ENCODE peak calls at places on chromosomes 11 and 22, in eight cellular contexts. R is spleen, S is uterus, Y is HCT116, E is ovary, D is Peyer's patch, P is adrenal gland, F is right lobe of liver. Z is an unnamed sample. For H3K36me3, the result is how much of the 10 kb centered on the place peaks cover.

GRCh38 chr11:117834838-117835443 is 10.4 kb upstream of the FXYD2 start:
- DNase-seq in R (no peak), S (no peak), Y (no peak), E (no peak), D (peak), P (no peak), F (no peak), Z (peak)

GRCh38 chr11:26575946-26576345 is 3.9 kb upstream of the MUC15 start:
- DNase-seq in R (no peak), S (no peak), Y (no peak), E (no peak), D (no peak), P (no peak), F (no peak), Z (no peak)

GRCh38 chr11:109789911-109790310 is 303.3 kb upstream of the ZC3H12C start:
- DNase-seq in R (no peak), S (no peak), Y (no peak), E (no peak), D (no peak), P (no peak), F (no peak), Z (no peak)

GRCh38 chr11:1126491-1126926 is 31.2 kb upstream of the MUC5AC start:
- DNase-seq in R (no peak), S (no peak), Y (no peak), E (no peak), D (no peak), P (no peak), F (no peak), Z (peak)

GRCh38 chr11:2741377-2742131 is 41.8 kb upstream of the KCNQ1OT1 start:
- DNase-seq in R (peak), S (peak), Y (no peak), E (peak), D (no peak), P (peak), F (peak), Z (peak)

GRCh38 chr11:66727282-66727882 is 1.6 kb downstream of the SPTBN2 start:
- DNase-seq in R (no peak), S (peak), Y (no peak), E (no peak), D (no peak), P (peak), F (peak), Z (peak)

GRCh38 chr11:2797181-2797711 is 88.3 kb downstream of the CDKN1C start:
- DNase-seq in R (peak), S (peak), Y (no peak), E (no peak), D (no peak), P (peak), F (peak), Z (peak)

GRCh38 chr22:46267431-46268279 is at the start of gene TTC38:
- DNase-seq in R (peak), S (peak), Y (peak), E (peak), D (peak), P (peak), F (peak), Z (peak)

GRCh38 chr11:10694481-10695239 is 1.1 kb upstream of the IRAG1 start:
- DNase-seq in R (no peak), S (no peak), Y (no peak), E (no peak), D (no peak), P (no peak), F (no peak), Z (no peak)

GRCh38 chr22:40332319-40332781 is 13.9 kb upstream of the ADSL start:
- DNase-seq in R (no peak), S (no peak), Y (no peak), E (no peak), D (no peak), P (no peak), F (no peak), Z (no peak)

GRCh38 chr11:44351006-44351660 is 41.2 kb upstream of the ALX4 start:
- DNase-seq in R (peak), S (no peak), Y (no peak), E (no peak), D (peak), P (no peak), F (no peak), Z (no peak)

GRCh38 chr11:133047036-133047800 is 485.1 kb downstream of the OPCML start:
- DNase-seq in R (no peak), S (no peak), Y (no peak), E (no peak), D (no peak), P (no peak), F (no peak), Z (no peak)

GRCh38 chr11:2796508-2797180 is 88.9 kb downstream of the CDKN1C start:
- DNase-seq in R (no peak), S (peak), Y (no peak), E (no peak), D (no peak), P (peak), F (peak), Z (peak)

GRCh38 chr11:16778876-16779275 is 40.4 kb downstream of the C11orf58 start:
- DNase-seq in R (peak), S (no peak), Y (no peak), E (no peak), D (no peak), P (no peak), F (no peak), Z (no peak)

GRCh38 chr11:75279273-75279672 is 38.7 kb downstream of the TPBGL start:
- DNase-seq in R (peak), S (no peak), Y (no peak), E (no peak), D (no peak), P (no peak), F (no peak), Z (peak)

GRCh38 chr22:21800552-21801303 is 65.1 kb upstream of the YPEL1 start:
- DNase-seq in R (no peak), S (no peak), Y (no peak), E (no peak), D (no peak), P (no peak), F (no peak), Z (no peak)

GRCh38 chr11:76798202-76798581 is 15.0 kb downstream of the TSKU start:
- DNase-seq in R (peak), S (no peak), Y (no peak), E (no peak), D (no peak), P (no peak), F (no peak), Z (peak)

GRCh38 chr11:74923125-74923524 is 25.8 kb downstream of the XRRA1 start:
- DNase-seq in R (no peak), S (no peak), Y (no peak), E (no peak), D (no peak), P (no peak), F (no peak), Z (no peak)

GRCh38 chr11:67118059-67118766 is 850 bp upstream of the KDM2A start:
- DNase-seq in R (peak), S (peak), Y (no peak), E (peak), D (peak), P (peak), F (peak), Z (peak)

GRCh38 chr22:42937164-42937854 is 77.6 kb downstream of the PACSIN2 start:
- DNase-seq in R (peak), S (peak), Y (peak), E (no peak), D (peak), P (peak), F (no peak), Z (peak)

GRCh38 chr11:104522650-104523049 is 358.7 kb upstream of the PDGFD start:
- DNase-seq in R (no peak), S (no peak), Y (no peak), E (no peak), D (no peak), P (peak), F (no peak), Z (no peak)

GRCh38 chr11:112128483-112129121 is 35.3 kb downstream of the IL18 start:
- DNase-seq in R (no peak), S (peak), Y (peak), E (no peak), D (no peak), P (peak), F (no peak), Z (peak)

GRCh38 chr22:45336971-45337431 is 27.3 kb downstream of the FAM118A start:
- DNase-seq in R (peak), S (no peak), Y (no peak), E (peak), D (peak), P (peak), F (peak), Z (peak)

GRCh38 chr11:75600356-75600755 is 38.3 kb downstream of the SERPINH1 start:
- DNase-seq in R (no peak), S (no peak), Y (no peak), E (no peak), D (no peak), P (no peak), F (no peak), Z (no peak)

GRCh38 chr11:115523727-115524399 is 19.6 kb upstream of the CADM1 start:
- DNase-seq in R (no peak), S (no peak), Y (no peak), E (no peak), D (no peak), P (no peak), F (no peak), Z (no peak)

GRCh38 chr22:46934172-46934745 is 171.8 kb downstream of the TBC1D22A start:
- DNase-seq in R (no peak), S (no peak), Y (no peak), E (no peak), D (no peak), P (no peak), F (no peak), Z (no peak)

GRCh38 chr11:13065200-13065787 is 56.2 kb downstream of the RASSF10 start:
- DNase-seq in R (no peak), S (no peak), Y (no peak), E (no peak), D (no peak), P (no peak), F (no peak), Z (no peak)
- H3K36me3 ChIP-seq in R (under half), S (under half), Y (under half), E (under half), D (under half), P (under half), F (under half), Z (under half)

GRCh38 chr22:37635157-37635556 is 4.3 kb upstream of the SH3BP1 start:
- DNase-seq in R (peak), S (no peak), Y (no peak), E (no peak), D (no peak), P (no peak), F (no peak), Z (no peak)

GRCh38 chr22:37634505-37635002 is 4.9 kb upstream of the SH3BP1 start:
- DNase-seq in R (peak), S (no peak), Y (no peak), E (no peak), D (no peak), P (no peak), F (no peak), Z (no peak)

GRCh38 chr22:37633082-37633692 is 6.3 kb upstream of the SH3BP1 start:
- DNase-seq in R (peak), S (no peak), Y (no peak), E (no peak), D (peak), P (no peak), F (no peak), Z (no peak)

GRCh38 chr22:37632174-37633081 is 7.0 kb upstream of the SH3BP1 start:
- DNase-seq in R (peak), S (no peak), Y (no peak), E (peak), D (no peak), P (no peak), F (no peak), Z (no peak)

GRCh38 chr22:37633693-37634504 is 5.6 kb upstream of the SH3BP1 start:
- DNase-seq in R (peak), S (peak), Y (no peak), E (peak), D (peak), P (peak), F (peak), Z (peak)
- TF ChIP-seq POLR2A in R (peak), S (no peak), Y (no peak), E (no peak), D (no peak), P (no peak), F (no peak), Z (no peak)

DNA sequence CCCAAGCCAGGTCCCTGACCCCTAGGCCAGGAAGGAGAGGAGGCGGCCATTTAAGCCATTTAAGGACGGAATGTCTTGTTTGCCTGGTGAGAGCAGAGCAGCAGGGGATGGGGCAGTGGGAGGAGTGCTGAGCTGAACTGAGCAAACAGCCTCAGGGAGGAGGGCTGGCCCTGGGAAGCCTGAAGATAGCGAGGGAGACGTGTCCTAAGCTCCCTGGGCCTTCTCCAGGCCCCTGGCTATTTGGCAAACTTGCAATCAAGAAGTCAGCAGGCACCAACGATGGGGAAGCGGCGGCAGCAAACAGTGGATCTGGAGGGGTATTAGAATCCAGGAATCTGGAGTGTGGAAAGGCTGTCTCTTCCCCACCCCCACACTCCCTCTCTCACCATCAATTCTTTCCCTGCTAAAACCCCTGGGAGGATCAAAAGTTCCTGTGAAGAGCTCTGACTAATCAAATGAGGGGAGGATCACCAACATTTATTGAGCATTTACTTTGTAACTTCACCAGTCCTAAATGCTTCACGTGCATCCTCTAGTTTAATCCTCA is 8.8 kb downstream of the BCL9L start:
- DNase-seq in R (no peak), S (peak), Y (no peak), E (peak), D (no peak), P (peak), F (no peak), Z (peak)
- H3K4me3 ChIP-seq in R (no peak), S (peak), Y (no peak), E (no peak), D (no peak), P (peak), F (no peak), Z (no peak)

GRCh38 chr22:23804781-23805291 is 18.1 kb downstream of the SMARCB1 start:
- DNase-seq in R (peak), S (no peak), Y (no peak), E (no peak), D (no peak), P (no peak), F (peak), Z (no peak)

GRCh38 chr22:23803001-23803819 is 16.4 kb downstream of the SMARCB1 start:
- DNase-seq in R (no peak), S (no peak), Y (no peak), E (no peak), D (peak), P (no peak), F (peak), Z (no peak)

GRCh38 chr22:23801886-23802377 is 15.2 kb downstream of the SMARCB1 start:
- DNase-seq in R (no peak), S (no peak), Y (no peak), E (no peak), D (no peak), P (no peak), F (peak), Z (no peak)

GRCh38 chr22:23800297-23801237 is 13.8 kb downstream of the SMARCB1 start:
- DNase-seq in R (peak), S (no peak), Y (no peak), E (no peak), D (peak), P (no peak), F (peak), Z (no peak)

GRCh38 chr22:23801238-23801821 is 14.6 kb downstream of the SMARCB1 start:
- DNase-seq in R (no peak), S (no peak), Y (no peak), E (no peak), D (peak), P (no peak), F (peak), Z (no peak)
- H3K36me3 ChIP-seq in R (half or more), S (under half), Y (under half), E (under half), D (under half), P (half or more), F (under half), Z (under half)

GRCh38 chr11:108204376-108204775 is 18.1 kb downstream of the NPAT start:
- DNase-seq in R (no peak), S (no peak), Y (no peak), E (no peak), D (no peak), P (no peak), F (no peak), Z (no peak)

GRCh38 chr11:108204918-108205499 is 17.4 kb downstream of the NPAT start:
- DNase-seq in R (no peak), S (no peak), Y (no peak), E (no peak), D (no peak), P (no peak), F (no peak), Z (no peak)

GRCh38 chr11:108207683-108208060 is 14.8 kb downstream of the NPAT start:
- DNase-seq in R (no peak), S (no peak), Y (no peak), E (no peak), D (no peak), P (no peak), F (no peak), Z (no peak)

GRCh38 chr11:108206969-108207682 is 15.3 kb downstream of the NPAT start:
- DNase-seq in R (no peak), S (no peak), Y (no peak), E (no peak), D (no peak), P (no peak), F (no peak), Z (no peak)

DNA sequence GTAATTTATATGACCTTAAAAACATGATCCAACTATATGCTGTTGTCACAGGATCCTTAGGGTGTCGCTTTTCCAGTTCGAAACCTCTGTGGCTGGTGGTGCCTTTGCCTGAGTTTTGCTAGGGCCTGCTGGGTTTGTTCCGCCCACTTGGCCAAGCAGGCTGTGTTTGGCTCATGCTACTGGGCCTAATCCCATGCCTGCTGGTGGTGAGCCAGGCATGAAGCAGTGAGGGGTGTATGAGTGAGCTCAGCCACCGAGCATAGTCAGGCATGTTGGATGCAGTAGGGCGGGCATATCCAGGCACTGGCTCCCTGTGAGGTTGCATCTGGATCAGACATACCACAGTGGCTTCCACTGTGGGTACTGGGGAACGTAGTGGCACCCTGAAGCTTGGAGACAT is 16.3 kb downstream of the NPAT start:
- DNase-seq in R (no peak), S (no peak), Y (no peak), E (no peak), D (no peak), P (no peak), F (no peak), Z (no peak)
- TF ChIP-seq POLR2A in R (no peak), S (no peak), Y (no peak), E (no peak), D (no peak), P (no peak), F (no peak), Z (no peak)